ENCODE peak calls at places on chromosomes 1 and 21, in four cellular contexts. C, P, Q and I are unnamed samples.

GRCh38 chr1:79695133-79695532 is 688.6 kb upstream of the ADGRL4 start:
- DNase-seq in C (no peak), P (no peak), Q (no peak), I (no peak)

GRCh38 chr1:208374391-208374941 is 130.3 kb upstream of the PLXNA2 start:
- DNase-seq in C (no peak), P (no peak), Q (peak), I (no peak)

GRCh38 chr1:233240367-233240766 is 55.2 kb downstream of the PCNX2 start:
- DNase-seq in P (no peak), Q (no peak), C (no peak), I (no peak)

GRCh38 chr1:87956072-87956471 is 627.4 kb downstream of the LMO4 start:
- DNase-seq in Q (peak), C (peak), P (peak), I (no peak)

GRCh38 chr1:238485906-238486219 is 595.1 kb upstream of the ZP4 start:
- DNase-seq in P (no peak), C (no peak), Q (peak), I (no peak)

GRCh38 chr1:107643766-107644165 is 321.2 kb downstream of the VAV3 start:
- DNase-seq in C (no peak), Q (no peak), P (no peak), I (no peak)

GRCh38 chr21:41877901-41878830 is 978 bp downstream of the PRDM15 start:
- DNase-seq in C (peak), Q (peak), P (peak), I (peak)

GRCh38 chr1:23099171-23099536 is 69.5 kb downstream of the LUZP1 start:
- DNase-seq in P (no peak), Q (no peak), C (no peak), I (no peak)

GRCh38 chr21:33362044-33362555 is 37.3 kb downstream of the IFNAR1 start:
- DNase-seq in P (no peak), Q (no peak), C (peak), I (peak)

GRCh38 chr1:107991371-107992066 is 26.5 kb upstream of the VAV3 start:
- DNase-seq in C (no peak), P (no peak), Q (peak), I (no peak)